ENCODE peak calls at places on chromosomes 12 and 14, in four cellular contexts. One of them, this sample, is unnamed.

GRCh38 chr12:122206111-122206881 is 2.8 kb downstream of the B3GNT4 start:
- DNase-seq in left cardiac atrium: no peak
- DNase-seq in stimulated activated CD4-positive, alpha-beta T cell treated with anti-CD3 and anti-CD28 coated beads, Interleukin-1b, Interleukin-23, amount 100 ng/mL, for 1 hour: no peak
- DNase-seq in MV-4-11: no peak
- DNase-seq in this sample: no peak

GRCh38 chr14:36617824-36618223 is 35.4 kb upstream of the NKX2-8 start:
- DNase-seq in left cardiac atrium: no peak
- DNase-seq in MV-4-11: no peak
- DNase-seq in stimulated activated CD4-positive, alpha-beta T cell treated with anti-CD3 and anti-CD28 coated beads, Interleukin-1b, Interleukin-23, amount 100 ng/mL, for 1 hour: no peak
- DNase-seq in this sample: no peak

GRCh38 chr12:124374147-124374546 is 79.3 kb downstream of the RFLNA start:
- DNase-seq in left cardiac atrium: no peak
- DNase-seq in MV-4-11: no peak
- DNase-seq in stimulated activated CD4-positive, alpha-beta T cell treated with anti-CD3 and anti-CD28 coated beads, Interleukin-1b, Interleukin-23, amount 100 ng/mL, for 1 hour: no peak
- DNase-seq in this sample: no peak

GRCh38 chr14:105862581-105863239 is 336.3 kb downstream of the TMEM121 start:
- DNase-seq in stimulated activated CD4-positive, alpha-beta T cell treated with anti-CD3 and anti-CD28 coated beads, Interleukin-1b, Interleukin-23, amount 100 ng/mL, for 1 hour: no peak
- DNase-seq in MV-4-11: no peak
- DNase-seq in left cardiac atrium: no peak
- DNase-seq in this sample: no peak

GRCh38 chr14:67335781-67336180 is 23.8 kb downstream of the ATP6V1D start:
- DNase-seq in left cardiac atrium: no peak
- DNase-seq in MV-4-11: no peak
- DNase-seq in stimulated activated CD4-positive, alpha-beta T cell treated with anti-CD3 and anti-CD28 coated beads, Interleukin-1b, Interleukin-23, amount 100 ng/mL, for 1 hour: no peak
- DNase-seq in this sample: no peak

GRCh38 chr12:117699575-117699974 is 269.2 kb downstream of the KSR2 start:
- DNase-seq in MV-4-11: no peak
- DNase-seq in left cardiac atrium: no peak
- DNase-seq in stimulated activated CD4-positive, alpha-beta T cell treated with anti-CD3 and anti-CD28 coated beads, Interleukin-1b, Interleukin-23, amount 100 ng/mL, for 1 hour: no peak
- DNase-seq in this sample: no peak

GRCh38 chr12:2651061-2651965 is 143.5 kb upstream of the FKBP4 start:
- DNase-seq in MV-4-11: no peak
- DNase-seq in stimulated activated CD4-positive, alpha-beta T cell treated with anti-CD3 and anti-CD28 coated beads, Interleukin-1b, Interleukin-23, amount 100 ng/mL, for 1 hour: no peak
- DNase-seq in left cardiac atrium: no peak
- DNase-seq in this sample: no peak

GRCh38 chr14:59583755-59584154 is 7.1 kb upstream of the CCDC175 start:
- DNase-seq in stimulated activated CD4-positive, alpha-beta T cell treated with anti-CD3 and anti-CD28 coated beads, Interleukin-1b, Interleukin-23, amount 100 ng/mL, for 1 hour: no peak
- DNase-seq in MV-4-11: peak; percentile 18
- DNase-seq in left cardiac atrium: no peak
- DNase-seq in this sample: no peak

GRCh38 chr14:75467763-75468162 is 39.9 kb downstream of the JDP2 start:
- DNase-seq in left cardiac atrium: no peak
- DNase-seq in stimulated activated CD4-positive, alpha-beta T cell treated with anti-CD3 and anti-CD28 coated beads, Interleukin-1b, Interleukin-23, amount 100 ng/mL, for 1 hour: no peak
- DNase-seq in MV-4-11: no peak
- DNase-seq in this sample: no peak

GRCh38 chr12:51028126-51028810 is 2.1 kb upstream of the SLC11A2 start:
- DNase-seq in left cardiac atrium: no peak
- DNase-seq in MV-4-11: peak; percentile 81
- DNase-seq in stimulated activated CD4-positive, alpha-beta T cell treated with anti-CD3 and anti-CD28 coated beads, Interleukin-1b, Interleukin-23, amount 100 ng/mL, for 1 hour: no peak
- DNase-seq in this sample: peak; percentile 59

This sample was measured in left colon.